ENCODE peak calls at places on chromosomes 16 and 17, in five cellular contexts. O is K562, F is HepG2, X is H1, R is GM12878. A is an unnamed sample.
A peak's percentile ranks its signal among the peaks of the same experiment; 100 is the strongest.

GRCh38 chr17:5618511-5618910 is 34.2 kb upstream of the NLRP1 start:
- DNase-seq in O (peak; percentile 14), F (no peak), R (no peak), X (no peak), A (no peak)

GRCh38 chr16:88732172-88732960 is 26.1 kb downstream of the CTU2 start:
- DNase-seq in X (no peak), F (no peak), O (no peak), R (no peak), A (no peak)

GRCh38 chr17:16980813-16981731 is 9.2 kb upstream of the TNFRSF13B start:
- DNase-seq in F (no peak), R (peak; percentile 84), O (no peak), X (no peak), A (no peak)

GRCh38 chr17:39765159-39765558 is 27.4 kb downstream of the GRB7 start:
- DNase-seq in R (no peak), F (no peak), X (no peak), O (no peak), A (no peak)

GRCh38 chr16:81752225-81752875 is 26.7 kb upstream of the PLCG2 start:
- DNase-seq in R (peak; percentile 72), O (peak; percentile 84), F (no peak), X (no peak), A (no peak)

GRCh38 chr16:1535391-1536291 is 2.2 kb downstream of the TMEM204 start:
- DNase-seq in O (no peak), R (no peak), F (no peak), X (no peak), A (no peak)

GRCh38 chr17:27862848-27863247 is 30.3 kb downstream of the LYRM9 start:
- DNase-seq in O (no peak), X (no peak), F (no peak), R (no peak), A (no peak)

GRCh38 chr17:45227101-45227591 is 5.5 kb downstream of the FMNL1 start:
- DNase-seq in R (peak; percentile 54), X (no peak), F (no peak), O (peak; percentile 68), A (no peak)

GRCh38 chr16:21163576-21163975 is 5.1 kb downstream of the LDAF1 start:
- DNase-seq in F (no peak), X (no peak), O (no peak), R (no peak), A (no peak)

GRCh38 chr16:64469906-64470702 is 651.8 kb downstream of the CDH11 start:
- DNase-seq in O (no peak), F (no peak), X (no peak), R (no peak), A (no peak)

GRCh38 chr16:9297437-9298113 is 206.1 kb downstream of the HAPSTR1 start:
- DNase-seq in O (peak; percentile 57), F (peak; percentile 63), R (no peak), X (peak; percentile 21), A (peak; percentile 34)

GRCh38 chr16:85593503-85594195 is 19.5 kb upstream of the GSE1 start:
- DNase-seq in F (no peak), R (no peak), O (no peak), X (no peak), A (no peak)

GRCh38 chr16:29729116-29729521 is 16.7 kb downstream of the C16orf54 start:
- DNase-seq in R (no peak), F (peak; percentile 71), X (no peak), O (peak; percentile 55), A (peak; percentile 57)

GRCh38 chr16:8845699-8846298 is 23.0 kb downstream of the CARHSP1 start:
- DNase-seq in X (no peak), O (no peak), R (no peak), F (no peak), A (no peak)

GRCh38 chr17:83145831-83146230 is 66.4 kb downstream of the METRNL start:
- DNase-seq in F (no peak), R (no peak), O (no peak), X (no peak), A (no peak)

GRCh38 chr17:21679256-21680146 is 12.8 kb upstream of the KCNJ18 start:
- DNase-seq in X (no peak), R (no peak), O (no peak), F (no peak), A (no peak)

GRCh38 chr16:73878616-73879015 is 418.0 kb upstream of the PSMD7 start:
- DNase-seq in X (no peak), R (peak; percentile 3), O (peak; percentile 26), F (peak; percentile 58), A (peak; percentile 52)

GRCh38 chr17:19407601-19408380 is 3.2 kb upstream of the RNF112 start:
- DNase-seq in R (no peak), F (no peak), O (no peak), X (no peak), A (no peak)

GRCh38 chr16:85708338-85708737 is 19.6 kb upstream of the GINS2 start:
- DNase-seq in X (no peak), O (no peak), F (no peak), R (no peak), A (no peak)

GRCh38 chr17:15303293-15303692 is 38.1 kb downstream of the TEKT3 start:
- DNase-seq in F (no peak), R (no peak), O (no peak), X (no peak), A (no peak)

GRCh38 chr16:11824362-11824761 is 27.0 kb downstream of the RSL1D1 start:
- DNase-seq in O (no peak), R (no peak), X (no peak), F (peak; percentile 95), A (no peak)

GRCh38 chr16:2121853-2122252 is 13.8 kb downstream of the PKD1 start:
- DNase-seq in F (no peak), O (no peak), X (no peak), R (no peak), A (no peak)

GRCh38 chr17:18129041-18129502 is 20.5 kb downstream of the MYO15A start:
- DNase-seq in X (no peak), O (no peak), R (no peak), F (no peak), A (no peak)

GRCh38 chr17:51741447-51741846 is 417.1 kb downstream of the CA10 start:
- DNase-seq in F (no peak), X (no peak), R (no peak), O (no peak), A (no peak)

GRCh38 chr17:58956997-58957724 is 149.5 kb downstream of the TRIM37 start:
- DNase-seq in R (no peak), O (no peak), F (peak; percentile 18), X (no peak), A (peak; percentile 6)

GRCh38 chr16:84308120-84308519 is 13.4 kb downstream of the WFDC1 start:
- DNase-seq in X (no peak), O (peak; percentile 52), F (peak; percentile 40), R (no peak), A (peak; percentile 63)

GRCh38 chr17:80942360-80943345 is 49.0 kb upstream of the CHMP6 start:
- DNase-seq in X (no peak), F (no peak), O (no peak), R (no peak), A (no peak)

GRCh38 chr17:73826181-73826871 is 182.1 kb upstream of the SDK2 start:
- DNase-seq in R (no peak), O (no peak), X (no peak), F (no peak), A (no peak)
- TF ChIP-seq ZNF274 in R (no peak), O (no peak), X (no peak), F (no peak), A (no peak)

DNA sequence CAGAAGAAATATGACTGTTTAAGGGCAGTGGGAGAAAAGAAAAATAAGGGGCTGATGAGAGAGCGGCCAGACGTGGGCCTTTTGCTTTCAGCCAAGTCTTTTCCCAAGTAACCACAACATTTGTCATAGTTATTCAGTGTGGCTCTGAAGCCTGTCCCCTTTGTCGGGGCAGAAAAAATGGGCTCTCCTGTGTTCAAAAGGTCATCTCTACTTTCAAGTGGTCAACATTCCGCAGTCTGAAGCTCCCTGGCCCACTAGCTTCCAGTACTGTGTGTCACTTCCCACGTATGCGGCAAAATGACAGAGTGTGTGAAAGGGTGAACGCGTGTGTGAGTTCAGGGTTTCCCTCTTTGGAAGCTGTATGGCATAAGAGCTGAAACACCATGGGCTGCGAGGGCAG is 245.5 kb downstream of the NTN1 start:
- DNase-seq in F (no peak), R (no peak), O (no peak), X (no peak), A (no peak)
- TF ChIP-seq SRF in F (no peak), R (no peak), O (no peak), X (no peak), A (no peak)

GRCh38 chr17:50198026-50198669 is 3.3 kb downstream of the COL1A1 start:
- DNase-seq in R (no peak), O (peak; percentile 57), F (peak; percentile 72), X (no peak), A (peak; percentile 52)

GRCh38 chr17:50194441-50195195 is 6.8 kb downstream of the COL1A1 start:
- DNase-seq in F (no peak), O (no peak), X (no peak), R (no peak), A (no peak)

GRCh38 chr17:50195196-50195865 is 6.1 kb downstream of the COL1A1 start:
- DNase-seq in O (no peak), F (no peak), R (no peak), X (no peak), A (no peak)

GRCh38 chr17:50196826-50197225 is 4.6 kb downstream of the COL1A1 start:
- DNase-seq in R (no peak), X (no peak), O (no peak), F (no peak), A (no peak)

DNA sequence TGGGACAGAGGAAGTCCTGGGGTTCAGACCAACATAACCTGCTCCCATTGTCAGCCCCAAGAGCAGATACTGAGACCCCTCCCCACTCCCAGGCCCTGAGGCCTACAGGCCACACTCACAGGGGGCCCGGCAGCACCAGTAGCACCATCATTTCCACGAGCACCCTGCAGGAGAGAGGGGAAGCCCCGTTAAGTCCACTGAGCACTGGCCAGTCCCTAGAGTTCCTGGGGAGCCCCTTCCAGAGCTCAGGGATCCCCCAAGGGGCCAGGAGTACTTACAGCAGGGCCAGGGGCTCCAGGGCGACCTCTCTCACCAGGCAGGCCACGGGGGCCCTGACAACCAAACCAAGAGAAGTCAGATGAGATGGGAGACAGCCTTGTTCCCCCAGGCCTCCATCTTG is 5.4 kb downstream of the COL1A1 start:
- DNase-seq in F (no peak), X (no peak), R (no peak), O (no peak), A (no peak)
- TF ChIP-seq ZNF274 in F (no peak), X (no peak), R (no peak), O (no peak), A (no peak)

DNA sequence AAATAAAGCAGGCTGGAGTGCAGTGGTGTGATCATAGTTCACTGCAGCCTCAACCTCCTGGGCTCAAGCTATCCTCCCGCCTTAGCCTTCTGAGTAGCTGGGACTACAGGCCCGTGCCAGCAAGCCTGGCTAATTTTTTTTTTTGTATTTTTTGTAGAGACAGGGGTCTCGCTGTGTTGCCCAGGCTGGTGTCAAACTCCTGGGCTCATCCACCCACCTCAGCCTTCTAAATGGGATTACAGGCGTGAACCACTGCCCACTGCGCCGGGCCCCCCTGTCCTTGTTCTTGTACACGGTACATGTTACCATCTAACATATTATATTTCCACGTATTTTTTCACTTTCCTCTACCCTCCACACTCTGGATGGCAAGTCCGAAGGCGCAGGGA is 3.1 kb upstream of the CDH3 start:
- DNase-seq in R (no peak), X (no peak), F (no peak), O (no peak), A (no peak)
- TF ChIP-seq SRF in R (no peak), X (no peak), F (no peak), O (no peak), A (no peak)

GRCh38 chr17:29409963-29410362 is 19.8 kb downstream of the TAOK1 start:
- DNase-seq in R (no peak), O (no peak), F (no peak), X (no peak), A (no peak)

GRCh38 chr17:29412780-29413565 is 22.8 kb downstream of the TAOK1 start:
- DNase-seq in F (no peak), R (no peak), X (no peak), O (no peak), A (no peak)

GRCh38 chr17:29407856-29408255 is 17.7 kb downstream of the TAOK1 start:
- DNase-seq in O (no peak), R (no peak), F (no peak), X (no peak), A (no peak)
- TF ChIP-seq ZNF274 in O (no peak), R (no peak), F (no peak), X (no peak), A (no peak)